ENCODE peak calls at places on chromosomes 12 and 14, in seven cellular contexts. L is GDM1, Z is thoracic aorta, B is LoVo, A is heart right ventricle, X is IMR-90, P is BJ. C is an unnamed sample.
A peak's percentile ranks its signal among the peaks of the same experiment; 100 is the strongest.

GRCh38 chr14:24362241-24362960 is 5.6 kb upstream of the NFATC4 start:
- DNase-seq in Z (no peak), P (peak; percentile 81), B (no peak), A (no peak), L (no peak), X (peak; percentile 42), C (no peak)

GRCh38 chr12:132327351-132328171 is 1.8 kb downstream of the GALNT9 start:
- DNase-seq in X (peak; percentile 82), B (peak; percentile 41), L (peak; percentile 66), Z (no peak), P (peak; percentile 47), A (no peak), C (no peak)

GRCh38 chr12:95674631-95675030 is 115.9 kb downstream of the NTN4 start:
- DNase-seq in P (no peak), X (no peak), L (no peak), Z (no peak), A (no peak), B (peak; percentile 37), C (peak; percentile 75)

GRCh38 chr14:53894456-53894855 is 62.2 kb downstream of the BMP4 start:
- DNase-seq in A (no peak), X (peak; percentile 79), B (peak; percentile 54), P (peak; percentile 55), Z (no peak), L (no peak), C (no peak)

GRCh38 chr12:53065975-53066593 is 13.1 kb downstream of the SPRYD3 start:
- DNase-seq in B (peak; percentile 77), L (no peak), Z (no peak), P (no peak), X (peak; percentile 81), A (peak; percentile 82), C (peak; percentile 92)

GRCh38 chr12:105331805-105332251 is 1.3 kb downstream of the C12orf75 start:
- DNase-seq in A (no peak), L (no peak), X (no peak), B (no peak), Z (no peak), P (no peak), C (peak; percentile 38)

GRCh38 chr12:48933664-48934311 is 8.5 kb upstream of the FKBP11 start:
- DNase-seq in B (no peak), Z (no peak), X (no peak), L (no peak), P (no peak), A (no peak), C (no peak)

GRCh38 chr12:104719700-104720345 is 238.3 kb downstream of the SLC41A2 start:
- DNase-seq in A (no peak), Z (no peak), P (no peak), B (no peak), L (no peak), X (no peak), C (no peak)

GRCh38 chr12:113194971-113195391 is 9.5 kb downstream of the RITA1 start:
- DNase-seq in A (no peak), P (no peak), X (peak; percentile 73), L (no peak), Z (no peak), B (no peak), C (peak; percentile 46)

GRCh38 chr12:67633708-67634107 is 14.8 kb upstream of the DYRK2 start:
- DNase-seq in P (no peak), X (no peak), B (no peak), L (no peak), A (peak; percentile 33), Z (no peak), C (no peak)